ENCODE peak calls at places on chromosomes 7 and 10, in seven cellular contexts. One of them, this sample, is unnamed.

GRCh38 chr7:39810710-39811109 is 139.3 kb upstream of the CDK13 start:
- DNase-seq in Caki2: no peak
- DNase-seq in T-helper 22 cell: no peak
- DNase-seq in left cardiac atrium: no peak
- DNase-seq in activated CD8-positive, alpha-beta memory T cell treated with anti-CD3 and anti-CD28 coated beads for 4 hours: no peak
- DNase-seq in NCI-H2029: no peak
- DNase-seq in prostate gland: no peak
- DNase-seq in this sample: no peak

GRCh38 chr7:14020339-14020900 is 31.0 kb upstream of the ETV1 start:
- DNase-seq in NCI-H2029: no peak
- DNase-seq in left cardiac atrium: no peak
- DNase-seq in prostate gland: no peak
- DNase-seq in Caki2: no peak
- DNase-seq in activated CD8-positive, alpha-beta memory T cell treated with anti-CD3 and anti-CD28 coated beads for 4 hours: no peak
- DNase-seq in T-helper 22 cell: no peak
- DNase-seq in this sample: no peak

GRCh38 chr7:42511027-42511426 is 274.0 kb upstream of the GLI3 start:
- DNase-seq in Caki2: no peak
- DNase-seq in left cardiac atrium: no peak
- DNase-seq in NCI-H2029: no peak
- DNase-seq in activated CD8-positive, alpha-beta memory T cell treated with anti-CD3 and anti-CD28 coated beads for 4 hours: no peak
- DNase-seq in T-helper 22 cell: no peak
- DNase-seq in prostate gland: no peak
- DNase-seq in this sample: no peak

GRCh38 chr10:55351431-55351830 is 550.4 kb upstream of the PCDH15 start:
- DNase-seq in T-helper 22 cell: no peak
- DNase-seq in Caki2: no peak
- DNase-seq in prostate gland: no peak
- DNase-seq in NCI-H2029: no peak
- DNase-seq in activated CD8-positive, alpha-beta memory T cell treated with anti-CD3 and anti-CD28 coated beads for 4 hours: no peak
- DNase-seq in left cardiac atrium: no peak
- DNase-seq in this sample: no peak

GRCh38 chr7:94417921-94418320 is 23.2 kb downstream of the COL1A2 start:
- DNase-seq in left cardiac atrium: no peak
- DNase-seq in T-helper 22 cell: no peak
- DNase-seq in prostate gland: no peak
- DNase-seq in NCI-H2029: no peak
- DNase-seq in Caki2: no peak
- DNase-seq in activated CD8-positive, alpha-beta memory T cell treated with anti-CD3 and anti-CD28 coated beads for 4 hours: no peak
- DNase-seq in this sample: no peak

GRCh38 chr7:27199820-27200760 is at the start of gene HOXA13:
- DNase-seq in prostate gland: peak; percentile 91
- DNase-seq in T-helper 22 cell: no peak
- DNase-seq in Caki2: peak; percentile 86
- DNase-seq in left cardiac atrium: no peak
- DNase-seq in activated CD8-positive, alpha-beta memory T cell treated with anti-CD3 and anti-CD28 coated beads for 4 hours: no peak
- DNase-seq in NCI-H2029: peak; percentile 25
- DNase-seq in this sample: no peak

GRCh38 chr10:71429929-71430328 is 33.2 kb downstream of the CDH23 start:
- DNase-seq in prostate gland: no peak
- DNase-seq in left cardiac atrium: no peak
- DNase-seq in T-helper 22 cell: no peak
- DNase-seq in NCI-H2029: no peak
- DNase-seq in Caki2: no peak
- DNase-seq in activated CD8-positive, alpha-beta memory T cell treated with anti-CD3 and anti-CD28 coated beads for 4 hours: no peak
- DNase-seq in this sample: no peak

GRCh38 chr10:102505462-102506115 is 1.8 kb downstream of the SUFU start:
- DNase-seq in NCI-H2029: peak; percentile 44
- DNase-seq in T-helper 22 cell: no peak
- DNase-seq in left cardiac atrium: no peak
- DNase-seq in prostate gland: no peak
- DNase-seq in Caki2: no peak
- DNase-seq in activated CD8-positive, alpha-beta memory T cell treated with anti-CD3 and anti-CD28 coated beads for 4 hours: no peak
- DNase-seq in this sample: no peak

GRCh38 chr7:44970521-44971051 is 8.2 kb downstream of the MYO1G start:
- DNase-seq in NCI-H2029: no peak
- DNase-seq in prostate gland: no peak
- DNase-seq in activated CD8-positive, alpha-beta memory T cell treated with anti-CD3 and anti-CD28 coated beads for 4 hours: no peak
- DNase-seq in left cardiac atrium: no peak
- DNase-seq in Caki2: no peak
- DNase-seq in T-helper 22 cell: no peak
- DNase-seq in this sample: no peak

GRCh38 chr10:47413531-47414226 is 29.6 kb upstream of the ZNF488 start:
- DNase-seq in prostate gland: no peak
- DNase-seq in left cardiac atrium: no peak
- DNase-seq in T-helper 22 cell: no peak
- DNase-seq in activated CD8-positive, alpha-beta memory T cell treated with anti-CD3 and anti-CD28 coated beads for 4 hours: no peak
- DNase-seq in NCI-H2029: no peak
- DNase-seq in Caki2: no peak
- DNase-seq in this sample: no peak